ENCODE peak calls at places on chromosomes 2 and 18, in ten cellular contexts. M is right lobe of liver, Z is mucosa of descending colon, Q is AG10803, K is IMR-90, P is cardiac fibroblast, B is fibroblast of lung, V is body of pancreas, X is brain microvascular endothelial cell, R is K562. I is an unnamed sample.

GRCh38 chr2:45567974-45568789 is 42.9 kb downstream of the SRBD1 start:
- DNase-seq in M (no peak), Z (no peak), Q (no peak), K (peak), P (peak), B (peak), V (no peak), X (peak), R (no peak), I (no peak)

GRCh38 chr2:55862673-55863390 is 60.8 kb downstream of the EFEMP1 start:
- DNase-seq in M (no peak), Z (no peak), Q (peak), K (peak), P (peak), B (peak), V (no peak), X (peak), R (no peak), I (peak)

GRCh38 chr2:49255325-49256023 is 101.2 kb upstream of the FSHR start:
- DNase-seq in M (no peak), Z (no peak), Q (peak), K (no peak), P (peak), B (no peak), V (no peak), X (no peak), R (no peak), I (no peak)

GRCh38 chr2:38581193-38582147 is 21.3 kb downstream of the HNRNPLL start:
- DNase-seq in M (no peak), Z (no peak), Q (peak), K (peak), P (peak), B (peak), V (peak), X (no peak), R (peak), I (peak)

GRCh38 chr18:47953471-47953931 is 23.0 kb upstream of the SMAD2 start:
- DNase-seq in M (no peak), Z (no peak), Q (peak), K (no peak), P (peak), B (peak), V (peak), X (no peak), R (no peak), I (peak)

GRCh38 chr2:221204699-221205098 is 367.4 kb downstream of the EPHA4 start:
- DNase-seq in M (no peak), Z (no peak), Q (no peak), K (no peak), P (no peak), B (no peak), V (no peak), X (no peak), R (no peak), I (no peak)

GRCh38 chr2:240250150-240250984 is 109.9 kb upstream of the OTOS start:
- DNase-seq in M (no peak), Z (no peak), Q (no peak), K (no peak), P (no peak), B (no peak), V (no peak), X (no peak), R (peak), I (no peak)

GRCh38 chr2:235263205-235264120 is 230.4 kb upstream of the AGAP1 start:
- DNase-seq in M (peak), Z (peak), Q (peak), K (peak), P (peak), B (peak), V (peak), X (peak), R (no peak), I (peak)

GRCh38 chr2:205872716-205873115 is 190.4 kb downstream of the NRP2 start:
- DNase-seq in M (no peak), Z (no peak), Q (no peak), K (no peak), P (no peak), B (no peak), V (no peak), X (no peak), R (no peak), I (no peak)

GRCh38 chr2:198296665-198297308 is 492.4 kb downstream of the PLCL1 start:
- DNase-seq in M (no peak), Z (no peak), Q (peak), K (peak), P (peak), B (peak), V (peak), X (peak), R (peak), I (peak)

GRCh38 chr18:48488388-48488850 is 50.4 kb upstream of the CTIF start:
- DNase-seq in M (peak), Z (peak), Q (peak), K (peak), P (peak), B (peak), V (peak), X (peak), R (no peak), I (peak)

GRCh38 chr2:37599688-37600525 is 71.5 kb downstream of the CDC42EP3 start:
- DNase-seq in M (no peak), Z (peak), Q (no peak), K (no peak), P (no peak), B (no peak), V (peak), X (no peak), R (no peak), I (no peak)

GRCh38 chr2:207332473-207333212 is 166.9 kb upstream of the KLF7 start:
- DNase-seq in M (no peak), Z (no peak), Q (no peak), K (peak), P (peak), B (no peak), V (no peak), X (no peak), R (no peak), I (no peak)

GRCh38 chr2:121809607-121810006 is 54.2 kb downstream of the TSN start:
- DNase-seq in M (peak), Z (no peak), Q (no peak), K (no peak), P (no peak), B (no peak), V (no peak), X (no peak), R (no peak), I (no peak)

GRCh38 chr2:179751184-179751809 is 110.1 kb downstream of the ZNF385B start:
- DNase-seq in M (no peak), Z (no peak), Q (peak), K (peak), P (peak), B (peak), V (no peak), X (no peak), R (no peak), I (peak)

DNA sequence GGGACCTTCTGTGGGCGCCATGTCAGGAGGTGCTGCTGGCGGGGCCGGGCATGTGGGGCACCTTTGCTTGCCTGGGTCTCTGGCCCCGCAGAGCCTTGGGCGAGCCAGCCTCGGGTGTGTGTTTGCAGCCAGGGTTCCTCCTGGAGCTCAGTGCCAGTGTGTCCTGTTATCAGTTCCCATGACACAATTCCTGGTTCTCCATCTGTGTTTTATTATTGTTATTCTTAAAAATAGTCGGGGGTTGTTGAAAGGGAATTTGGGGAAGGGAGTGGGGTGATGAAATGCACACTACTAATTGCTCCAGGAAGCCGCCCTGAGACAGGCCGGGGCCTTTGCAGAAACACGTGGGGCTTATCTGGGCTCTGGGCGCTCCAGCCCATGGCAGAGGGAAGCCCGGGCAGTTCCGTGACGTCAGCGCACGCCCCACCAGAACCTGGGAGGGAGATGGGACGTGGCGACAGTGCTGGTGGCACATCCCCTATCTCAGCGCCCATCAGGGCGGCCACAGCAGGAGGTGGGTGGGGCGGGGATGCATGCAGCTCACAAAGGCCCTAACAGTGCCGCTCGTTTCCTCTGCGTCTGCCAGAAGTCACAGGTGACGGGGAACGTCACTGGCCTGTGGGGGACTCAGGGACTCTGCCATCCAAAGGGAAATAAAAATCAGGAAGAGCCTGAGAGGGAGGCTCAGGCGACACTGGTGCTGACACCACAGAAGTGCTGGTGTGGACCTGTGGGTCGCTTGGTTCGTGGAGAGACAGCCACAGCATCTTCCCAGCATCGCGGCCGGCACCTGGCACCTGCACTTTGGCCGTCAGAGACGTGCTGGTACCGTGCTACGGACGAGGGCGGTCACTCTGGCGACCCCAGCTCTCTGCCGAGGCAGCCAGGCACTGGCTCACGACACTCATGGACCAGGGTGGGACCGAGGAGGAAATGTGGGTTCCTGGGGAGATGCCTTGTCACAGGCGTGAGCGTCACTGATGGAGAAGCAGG is 131.0 kb downstream of the NFATC1 start:
- DNase-seq in M (no peak), Z (no peak), Q (no peak), K (no peak), P (no peak), B (no peak), V (peak), X (no peak), R (peak), I (no peak)
- H3K4me3 ChIP-seq in M (no peak), Z (no peak), Q (no peak), K (no peak), P (no peak), B (no peak), V (no peak), X (no peak), R (no peak), I (no peak)

DNA sequence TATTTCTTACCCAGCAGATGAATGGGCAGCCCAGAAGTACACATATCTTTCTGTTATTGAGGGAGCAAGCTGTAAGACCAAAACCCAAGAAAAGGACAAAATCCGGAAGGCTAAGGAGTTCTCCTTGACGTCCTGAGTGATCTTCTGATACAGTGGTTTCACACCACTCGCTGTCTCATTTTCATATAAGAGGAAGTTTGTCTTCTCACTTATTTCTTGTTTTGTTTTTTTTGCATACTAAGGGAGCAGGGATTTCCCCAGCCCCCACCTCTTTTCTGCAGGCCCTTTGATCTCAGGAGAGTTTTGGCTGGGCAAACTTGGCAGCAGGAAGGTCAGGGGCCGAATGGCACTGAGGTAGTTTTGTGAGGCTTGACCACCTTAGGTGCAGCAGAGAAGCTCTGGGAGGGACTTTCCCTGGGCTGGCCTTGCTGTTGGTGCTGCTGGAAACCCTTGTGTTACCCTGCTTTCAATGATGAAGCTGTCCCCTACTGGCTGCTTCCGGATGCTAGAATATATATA is 13.3 kb downstream of the CHRNA1 start:
- DNase-seq in M (no peak), Z (no peak), Q (no peak), K (no peak), P (no peak), B (no peak), V (no peak), X (no peak), R (no peak), I (no peak)
- TF ChIP-seq CTCF in M (no peak), Z (no peak), Q (no peak), K (no peak), P (no peak), B (no peak), V (no peak), X (peak), R (no peak), I (no peak)

GRCh38 chr2:230216489-230216888 is 3.3 kb downstream of the SP110 start:
- DNase-seq in M (no peak), Z (no peak), Q (no peak), K (no peak), P (no peak), B (no peak), V (no peak), X (no peak), R (no peak), I (no peak)

GRCh38 chr2:230220347-230220969 is 674 bp upstream of the SP110 start:
- DNase-seq in M (no peak), Z (no peak), Q (no peak), K (no peak), P (no peak), B (no peak), V (peak), X (no peak), R (no peak), I (no peak)

GRCh38 chr2:230219419-230220331 is at the start of gene SP110:
- DNase-seq in M (peak), Z (peak), Q (peak), K (peak), P (peak), B (peak), V (peak), X (peak), R (peak), I (peak)

GRCh38 chr2:230218411-230218810 is 1.4 kb downstream of the SP110 start:
- DNase-seq in M (no peak), Z (no peak), Q (no peak), K (no peak), P (no peak), B (no peak), V (no peak), X (no peak), R (no peak), I (no peak)

GRCh38 chr2:230217424-230217823 is 2.4 kb downstream of the SP110 start:
- DNase-seq in M (no peak), Z (no peak), Q (no peak), K (no peak), P (no peak), B (no peak), V (no peak), X (no peak), R (no peak), I (no peak)
- H3K4me3 ChIP-seq in M (no peak), Z (no peak), Q (no peak), K (no peak), P (no peak), B (no peak), V (no peak), X (no peak), R (no peak), I (no peak)

GRCh38 chr18:70494524-70494923 is 205.7 kb downstream of the SOCS6 start:
- DNase-seq in M (no peak), Z (no peak), Q (no peak), K (no peak), P (no peak), B (no peak), V (no peak), X (no peak), R (no peak), I (no peak)
- TF ChIP-seq CTCF in M (no peak), Z (no peak), Q (no peak), K (no peak), P (no peak), B (no peak), V (no peak), X (no peak), R (no peak), I (no peak)

DNA sequence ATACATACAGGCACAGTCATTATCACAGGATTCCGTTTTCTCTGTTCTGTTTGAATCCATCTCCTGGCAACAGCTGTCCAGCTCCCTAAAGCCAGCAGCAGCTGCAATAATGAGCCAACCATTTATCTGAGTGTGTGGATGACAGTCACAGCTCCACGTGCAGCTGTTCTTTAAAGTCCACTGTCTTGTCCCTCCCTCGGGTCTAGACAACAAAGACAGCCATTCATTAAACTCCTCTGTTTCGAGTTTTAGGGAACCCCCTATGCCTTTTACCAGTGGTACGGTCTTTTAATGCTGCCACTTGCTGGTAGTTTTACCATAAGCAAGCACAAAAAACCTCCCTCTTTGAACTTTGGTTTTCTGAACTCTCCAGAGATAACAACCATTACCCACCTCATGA is 16.0 kb upstream of the MSGN1 start:
- DNase-seq in M (no peak), Z (no peak), Q (peak), K (peak), P (peak), B (no peak), V (no peak), X (no peak), R (no peak), I (no peak)
- H3K4me3 ChIP-seq in M (no peak), Z (no peak), Q (no peak), K (no peak), P (no peak), B (no peak), V (no peak), X (no peak), R (no peak), I (no peak)

DNA sequence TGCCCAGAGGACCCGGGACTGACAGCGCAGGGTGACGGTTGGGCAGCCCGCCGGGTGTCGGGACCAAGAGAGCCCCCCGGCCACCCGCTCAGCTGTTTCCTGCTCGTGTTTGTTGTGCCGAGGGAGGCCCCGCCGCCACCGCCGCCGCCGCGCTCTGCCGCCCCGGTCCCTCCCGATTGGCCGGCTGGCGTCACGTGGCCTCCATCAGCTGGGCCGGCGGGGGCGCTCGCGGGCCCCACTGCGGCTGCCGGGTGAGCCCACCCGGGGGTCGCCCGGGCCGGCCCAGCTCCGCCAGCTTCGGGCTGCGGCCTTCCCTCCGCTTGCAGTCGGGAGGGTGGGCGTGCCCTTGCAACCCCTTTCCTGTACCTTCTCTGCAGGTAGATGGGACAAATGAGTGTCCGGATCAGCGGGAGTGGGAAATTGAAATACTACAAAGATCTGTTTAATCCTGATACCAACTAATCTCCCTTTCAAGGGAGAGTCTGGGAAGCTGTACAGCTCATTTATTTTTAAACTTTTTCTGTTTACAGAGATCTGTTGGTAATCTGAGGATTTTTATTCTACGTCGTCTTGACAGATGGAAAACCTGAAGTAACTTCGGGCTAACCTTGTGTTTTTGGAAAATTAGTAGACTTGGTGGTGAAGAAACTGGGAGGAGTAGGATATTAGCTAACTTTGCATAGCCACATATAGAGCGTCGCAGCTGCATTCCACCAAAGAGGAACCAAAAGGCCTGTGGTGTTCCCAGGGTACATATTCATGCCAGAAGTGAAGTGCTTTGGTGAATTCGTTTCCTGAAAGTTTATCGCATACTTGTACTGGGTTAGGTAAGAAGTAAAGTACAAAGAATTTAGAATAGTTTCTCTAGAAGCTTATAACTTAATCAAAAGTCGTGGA is 1.2 kb downstream of the YPEL5 start:
- DNase-seq in M (peak), Z (peak), Q (peak), K (peak), P (peak), B (peak), V (peak), X (peak), R (peak), I (no peak)
- TF ChIP-seq CTCF in M (peak), Z (peak), Q (no peak), K (peak), P (no peak), B (no peak), V (no peak), X (peak), R (peak), I (peak)

DNA sequence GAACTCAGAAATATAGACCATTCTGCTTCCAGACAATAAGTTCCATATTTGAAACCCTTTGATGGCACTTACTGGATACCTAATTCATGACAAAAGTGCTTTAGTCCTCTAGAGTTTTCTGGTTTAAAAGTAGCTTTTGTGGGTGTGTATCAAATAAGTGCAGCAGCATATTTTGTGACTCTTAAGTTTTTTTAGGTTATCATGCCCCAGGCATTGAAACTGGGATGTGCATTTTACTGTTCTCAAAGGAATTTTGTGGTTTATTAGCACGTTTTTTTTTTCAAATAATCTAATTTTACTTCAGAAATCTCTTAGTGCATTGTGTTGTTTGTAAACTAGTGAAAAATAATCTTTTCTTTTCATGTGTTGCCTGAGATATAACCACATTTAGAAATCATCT is 1.5 kb downstream of the XRCC5 start:
- DNase-seq in M (no peak), Z (no peak), Q (peak), K (no peak), P (no peak), B (no peak), V (no peak), X (no peak), R (no peak), I (no peak)
- H3K4me3 ChIP-seq in M (peak), Z (no peak), Q (peak), K (peak), P (no peak), B (peak), V (no peak), X (peak), R (peak), I (no peak)

DNA sequence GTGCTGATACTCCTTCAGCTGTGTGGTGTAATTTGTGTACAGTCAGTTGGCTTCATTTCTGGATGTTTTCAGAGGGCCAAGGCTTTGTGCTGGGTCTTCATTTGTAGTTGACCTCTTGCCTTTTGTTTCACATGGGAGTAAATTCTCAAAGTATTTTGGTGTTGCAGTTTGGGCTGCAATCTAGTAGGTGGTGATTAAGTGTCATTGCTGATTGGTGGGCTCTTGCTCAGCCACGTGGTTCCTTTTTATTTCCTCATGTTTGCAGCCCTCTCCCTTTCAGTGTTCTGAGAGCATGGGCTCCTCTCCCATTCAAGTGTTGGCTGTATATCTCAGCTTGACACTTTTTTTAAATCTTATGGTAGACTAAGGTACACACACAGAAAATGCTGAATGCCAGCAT is 96.8 kb downstream of the SNTG2 start:
- DNase-seq in M (no peak), Z (no peak), Q (peak), K (no peak), P (peak), B (peak), V (no peak), X (no peak), R (no peak), I (no peak)
- TF ChIP-seq CTCF in M (no peak), Z (no peak), Q (peak), K (no peak), P (peak), B (peak), V (no peak), X (no peak), R (no peak), I (no peak)

I was measured in bronchial epithelial cell.